ENCODE peak calls at places on chromosomes 11 and 22, in ten cellular contexts. L is body of pancreas, S is psoas muscle, X is MM.1S, J is DND-41, Q is esophagus squamous epithelium, U is right atrium auricular region, Z is heart right ventricle, E is adrenal gland, A is IMR-90. P is an unnamed sample.

GRCh38 chr22:29030016-29030617 is 31.5 kb downstream of the C22orf31 start:
- DNase-seq in U (no peak), E (no peak), A (no peak), J (no peak), Z (no peak), X (no peak), S (no peak), L (peak; percentile 16), Q (no peak), P (no peak)

GRCh38 chr11:132718711-132719641 is 813.3 kb downstream of the OPCML start:
- DNase-seq in J (peak; percentile 89), S (no peak), X (peak; percentile 94), Z (no peak), L (no peak), Q (no peak), A (peak; percentile 8), U (no peak), E (no peak), P (peak; percentile 36)

GRCh38 chr11:69912161-69912910 is 93.1 kb upstream of the FGF3 start:
- DNase-seq in E (no peak), Z (no peak), X (no peak), L (no peak), A (no peak), U (no peak), J (no peak), S (peak; percentile 11), Q (no peak), P (no peak)

GRCh38 chr22:32706149-32706548 is 95.4 kb upstream of the TIMP3 start:
- DNase-seq in X (no peak), J (no peak), U (no peak), A (no peak), S (no peak), Z (no peak), E (no peak), Q (no peak), L (no peak), P (no peak)

GRCh38 chr22:32698926-32699619 is 102.4 kb upstream of the TIMP3 start:
- DNase-seq in Q (no peak), A (no peak), U (peak; percentile 81), J (no peak), X (no peak), S (peak; percentile 71), L (peak; percentile 34), Z (peak; percentile 70), E (peak; percentile 27), P (no peak)

GRCh38 chr11:75498556-75499255 is 27.0 kb downstream of the GDPD5 start:
- DNase-seq in J (no peak), U (no peak), X (no peak), S (no peak), Z (no peak), Q (no peak), E (no peak), A (peak; percentile 30), L (no peak), P (no peak)

GRCh38 chr11:89125298-89125697 is 52.4 kb upstream of the TYR start:
- DNase-seq in L (no peak), Q (no peak), E (no peak), J (no peak), S (no peak), A (no peak), X (no peak), Z (no peak), U (no peak), P (no peak)

GRCh38 chr11:47861762-47862161 is 13.6 kb upstream of the NUP160 start:
- DNase-seq in S (no peak), Z (no peak), X (no peak), U (no peak), Q (no peak), J (no peak), E (no peak), L (no peak), A (peak; percentile 74), P (no peak)

GRCh38 chr22:22578702-22579424 is 19.8 kb upstream of the PRAME start:
- DNase-seq in Q (no peak), J (no peak), X (no peak), U (no peak), L (no peak), A (peak; percentile 39), E (peak; percentile 35), Z (peak; percentile 28), S (peak; percentile 21), P (no peak)

GRCh38 chr11:45578286-45578685 is 87.1 kb downstream of the CHST1 start:
- DNase-seq in U (no peak), A (no peak), Q (no peak), S (no peak), E (no peak), L (no peak), Z (no peak), J (no peak), X (no peak), P (no peak)

GRCh38 chr11:69392104-69392653 is 89.3 kb upstream of the LINC01488 start:
- DNase-seq in A (no peak), E (no peak), L (no peak), X (no peak), Q (no peak), J (no peak), S (no peak), Z (no peak), U (no peak), P (no peak)

GRCh38 chr22:46149998-46150549 is at the start of gene PPARA:
- DNase-seq in A (peak; percentile 60), L (peak; percentile 93), Q (no peak), X (peak; percentile 90), Z (peak; percentile 95), S (peak; percentile 93), J (peak; percentile 87), E (peak; percentile 89), U (peak; percentile 82), P (peak; percentile 91)

GRCh38 chr22:47607486-47607885 is 845.0 kb downstream of the TBC1D22A start:
- DNase-seq in A (no peak), U (no peak), L (no peak), E (no peak), S (no peak), X (no peak), Z (no peak), Q (no peak), J (no peak), P (no peak)

GRCh38 chr11:65506770-65507485 is 8.1 kb downstream of the MALAT1 start:
- DNase-seq in J (peak; percentile 65), A (peak; percentile 95), E (peak; percentile 88), L (no peak), Z (no peak), Q (no peak), X (peak; percentile 78), U (peak; percentile 81), S (peak; percentile 59), P (peak; percentile 44)

GRCh38 chr11:120652705-120653335 is 141.3 kb downstream of the GRIK4 start:
- DNase-seq in Q (no peak), L (no peak), U (no peak), X (no peak), J (peak; percentile 19), A (peak; percentile 13), S (no peak), E (no peak), Z (no peak), P (no peak)

DNA sequence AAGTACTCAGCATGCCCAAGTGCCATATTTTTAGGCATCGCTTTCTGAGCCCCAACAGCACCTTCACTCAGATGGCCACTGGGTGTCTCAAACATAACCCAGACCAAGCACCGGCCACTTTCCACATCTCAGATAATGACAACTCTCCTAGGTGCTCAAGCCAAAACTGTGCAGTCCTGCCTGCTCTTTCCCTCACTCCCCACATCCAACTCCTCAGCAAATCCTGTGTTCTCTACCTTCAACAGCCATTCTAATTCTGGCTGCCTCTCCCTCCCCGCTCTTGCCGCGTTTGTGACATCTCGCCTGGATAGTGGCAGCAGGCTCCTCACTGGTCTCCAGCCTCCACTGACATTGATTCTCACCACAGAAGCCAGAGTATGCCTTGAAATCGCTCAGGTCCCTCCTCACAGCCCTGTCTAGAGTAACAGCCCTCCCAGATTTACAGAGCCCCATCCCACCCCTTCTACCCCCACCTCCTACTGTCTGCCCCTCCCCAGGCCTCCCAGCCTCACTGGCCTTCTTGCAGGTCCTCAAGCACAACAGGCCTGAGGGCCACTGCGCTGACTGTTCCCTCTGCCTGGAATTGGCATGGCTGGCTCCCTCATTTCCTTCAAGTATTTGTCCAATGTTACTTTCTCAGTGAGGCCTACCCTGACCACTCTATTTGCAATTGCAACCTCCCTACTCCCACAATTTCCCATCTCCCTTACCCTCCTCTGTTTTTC is 1.3 kb upstream of the PHETA2 start:
- DNase-seq in A (no peak), Z (no peak), J (no peak), U (no peak), L (no peak), Q (no peak), E (peak; percentile 19), S (no peak), X (no peak), P (no peak)
- TF ChIP-seq CTCF in A (no peak), Z (no peak), J (no peak), U (no peak), L (no peak), Q (no peak), E (no peak), S (no peak), X (no peak), P (no peak)

GRCh38 chr11:122822241-122822640 is 16.1 kb upstream of the CRTAM start:
- DNase-seq in A (no peak), E (no peak), J (no peak), Z (no peak), U (no peak), S (no peak), X (no peak), L (no peak), Q (no peak), P (no peak)

GRCh38 chr11:122820158-122820557 is 18.1 kb upstream of the CRTAM start:
- DNase-seq in J (no peak), U (no peak), L (no peak), A (no peak), E (no peak), X (no peak), S (no peak), Z (no peak), Q (no peak), P (no peak)

DNA sequence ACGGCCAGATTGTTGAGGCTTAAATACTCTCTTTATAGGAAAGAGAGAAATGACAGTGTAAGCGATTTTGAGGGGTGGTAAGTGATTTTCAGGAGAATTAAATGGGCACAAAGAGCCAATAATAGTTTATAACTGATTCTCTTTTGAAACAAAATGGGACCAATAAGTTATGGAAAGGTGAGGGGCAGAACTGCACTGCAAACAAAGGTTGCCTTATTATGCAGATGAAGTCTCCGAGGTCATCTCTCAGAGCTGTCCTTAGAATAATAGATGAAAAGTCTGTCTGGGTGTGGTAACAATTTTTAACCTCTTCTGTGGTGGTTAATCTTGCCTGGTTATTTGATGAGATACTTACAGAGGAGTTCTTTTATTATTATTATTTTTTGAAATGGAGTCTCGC is 14.7 kb upstream of the CRTAM start:
- DNase-seq in Z (no peak), E (no peak), A (no peak), L (no peak), X (no peak), J (no peak), S (no peak), U (no peak), Q (no peak), P (no peak)
- H3K9me3 ChIP-seq in Z (no peaks in the 10 kb centered on the region), E (no peaks in the 10 kb centered on the region), A (peaks cover 4% of the 10 kb centered on the region), L (no peaks in the 10 kb centered on the region), X (no peaks in the 10 kb centered on the region), J (peaks cover 11% of the 10 kb centered on the region), S (no peaks in the 10 kb centered on the region), U (peaks cover 10% of the 10 kb centered on the region), Q (no peaks in the 10 kb centered on the region), P (peaks cover 7% of the 10 kb centered on the region)

GRCh38 chr22:35538801-35539321 is 1.8 kb upstream of the RASD2 start:
- DNase-seq in Z (no peak), U (no peak), S (no peak), Q (no peak), E (peak; percentile 65), L (no peak), A (no peak), J (peak; percentile 35), X (peak; percentile 44), P (no peak)
- H3K27me3 ChIP-seq in Z (no peaks in the 10 kb centered on the region), U (no peaks in the 10 kb centered on the region), S (peaks cover 6% of the 10 kb centered on the region), Q (peaks cover 79% of the 10 kb centered on the region), E (no peaks in the 10 kb centered on the region), L (no peaks in the 10 kb centered on the region), A (no peaks in the 10 kb centered on the region), J (peaks cover 26% of the 10 kb centered on the region), X (peaks cover 32% of the 10 kb centered on the region), P (peaks cover 27% of the 10 kb centered on the region)

GRCh38 chr11:111978028-111978771 is 41.1 kb downstream of the DIXDC1 start:
- DNase-seq in S (peak; percentile 35), U (peak; percentile 85), Z (peak; percentile 28), E (peak; percentile 64), J (no peak), L (peak; percentile 22), Q (no peak), A (peak; percentile 64), X (no peak), P (no peak)
- TF ChIP-seq CTCF in S (no peak), U (no peak), Z (no peak), E (no peak), J (no peak), L (no peak), Q (no peak), A (no peak), X (no peak), P (no peak)